ENCODE peak calls at places on chromosomes 3 and 15, in six cellular contexts. S is H1, R is A549, X is IMR-90, U is HCT116, M is heart left ventricle. T is an unnamed sample.

GRCh38 chr15:64443747-64444621 is 16.4 kb upstream of the ZNF609 start:
- DNase-seq in S (no peak), R (peak), X (peak), U (peak), M (no peak), T (no peak)

GRCh38 chr3:177284383-177284881 is 87.2 kb upstream of the TBL1XR1 start:
- DNase-seq in S (peak), R (peak), X (peak), U (peak), M (no peak), T (peak)

GRCh38 chr3:35654471-35654870 is 15.1 kb downstream of the ARPP21 start:
- DNase-seq in S (no peak), R (no peak), X (no peak), U (no peak), M (no peak), T (no peak)

GRCh38 chr15:64430000-64430735 is 30.2 kb upstream of the ZNF609 start:
- DNase-seq in S (peak), R (no peak), X (peak), U (no peak), M (peak), T (no peak)

GRCh38 chr3:184770541-184770940 is 41.4 kb upstream of the VPS8 start:
- DNase-seq in S (no peak), R (no peak), X (no peak), U (no peak), M (no peak), T (no peak)

GRCh38 chr3:41632705-41633104 is 329.2 kb downstream of the ULK4 start:
- DNase-seq in S (no peak), R (no peak), X (no peak), U (no peak), M (no peak), T (no peak)

GRCh38 chr15:33226559-33227181 is 32.2 kb upstream of the FMN1 start:
- DNase-seq in S (no peak), R (peak), X (no peak), U (peak), M (peak), T (peak)

GRCh38 chr3:41317718-41318117 is 118.4 kb downstream of the CTNNB1 start:
- DNase-seq in S (no peak), R (peak), X (peak), U (no peak), M (no peak), T (peak)

GRCh38 chr3:119937229-119937628 is 155.3 kb downstream of the NR1I2 start:
- DNase-seq in S (no peak), R (no peak), X (peak), U (no peak), M (no peak), T (no peak)

GRCh38 chr3:45984331-45985312 is 11.0 kb downstream of the FYCO1 start:
- DNase-seq in S (no peak), R (no peak), X (peak), U (no peak), M (no peak), T (no peak)

GRCh38 chr3:63921741-63922482 is 9.7 kb upstream of the SCAANT1 start:
- DNase-seq in S (no peak), R (no peak), X (no peak), U (no peak), M (no peak), T (no peak)

GRCh38 chr3:41053220-41053619 is 146.1 kb upstream of the CTNNB1 start:
- DNase-seq in S (no peak), R (no peak), X (no peak), U (no peak), M (no peak), T (no peak)

GRCh38 chr3:13618836-13619235 is 69.9 kb downstream of the FBLN2 start:
- DNase-seq in S (no peak), R (no peak), X (no peak), U (no peak), M (peak), T (no peak)

GRCh38 chr15:75030424-75030823 is 7.0 kb downstream of the PPCDC start:
- DNase-seq in S (no peak), R (peak), X (no peak), U (no peak), M (peak), T (no peak)

GRCh38 chr3:125143982-125144652 is 68.4 kb downstream of the SLC12A8 start:
- DNase-seq in S (no peak), R (no peak), X (no peak), U (no peak), M (peak), T (no peak)

GRCh38 chr3:151544164-151544548 is 83.3 kb upstream of the IGSF10 start:
- DNase-seq in S (no peak), R (no peak), X (no peak), U (no peak), M (no peak), T (no peak)

GRCh38 chr3:171379281-171379680 is 80.9 kb downstream of the TNIK start:
- DNase-seq in S (no peak), R (no peak), X (peak), U (no peak), M (no peak), T (no peak)

GRCh38 chr15:69754313-69754712 is 301.7 kb downstream of the RPLP1 start:
- DNase-seq in S (no peak), R (no peak), X (no peak), U (no peak), M (no peak), T (no peak)

GRCh38 chr3:165669502-165669901 is 167.7 kb downstream of the BCHE start:
- DNase-seq in S (no peak), R (no peak), X (peak), U (no peak), M (no peak), T (no peak)

GRCh38 chr15:89087066-89087829 is 1.0 kb upstream of the ABHD2 start:
- DNase-seq in S (no peak), R (no peak), X (no peak), U (no peak), M (peak), T (no peak)

GRCh38 chr3:44419159-44419922 is 58.1 kb downstream of the ZNF445 start:
- DNase-seq in S (no peak), R (no peak), X (no peak), U (no peak), M (no peak), T (no peak)

GRCh38 chr15:87793736-87794135 is 462.8 kb downstream of the NTRK3 start:
- DNase-seq in S (no peak), R (no peak), X (peak), U (no peak), M (no peak), T (no peak)

GRCh38 chr15:56968821-56969220 is 50.4 kb downstream of the TCF12 start:
- DNase-seq in S (no peak), R (no peak), X (no peak), U (no peak), M (no peak), T (no peak)

GRCh38 chr3:72899349-72899765 is 11.5 kb downstream of the GXYLT2 start:
- DNase-seq in S (no peak), R (no peak), X (no peak), U (no peak), M (no peak), T (no peak)

GRCh38 chr3:156300373-156300772 is 180.0 kb downstream of the KCNAB1 start:
- DNase-seq in S (no peak), R (no peak), X (no peak), U (no peak), M (no peak), T (no peak)

GRCh38 chr3:50617096-50617791 is at the start of gene MAPKAPK3:
- DNase-seq in S (no peak), R (no peak), X (no peak), U (no peak), M (no peak), T (no peak)
- TF ChIP-seq POLR2A in S (no peak), R (no peak), X (no peak), U (no peak), M (no peak), T (no peak)

GRCh38 chr3:48503406-48504050 is 446 bp downstream of the SHISA5 start:
- DNase-seq in S (peak), R (no peak), X (peak), U (no peak), M (peak), T (peak)
- TF ChIP-seq POLR2A in S (no peak), R (no peak), X (no peak), U (no peak), M (no peak), T (peak)

GRCh38 chr15:45168751-45169551 is 18.8 kb downstream of the SHF start:
- DNase-seq in S (no peak), R (no peak), X (no peak), U (no peak), M (no peak), T (no peak)

GRCh38 chr15:45167631-45168205 is 20.0 kb downstream of the SHF start:
- DNase-seq in S (no peak), R (no peak), X (no peak), U (no peak), M (no peak), T (no peak)

GRCh38 chr15:45165536-45165935 is 22.2 kb downstream of the SHF start:
- DNase-seq in S (no peak), R (no peak), X (no peak), U (no peak), M (no peak), T (no peak)

GRCh38 chr15:45168286-45168685 is 19.5 kb downstream of the SHF start:
- DNase-seq in S (no peak), R (no peak), X (no peak), U (no peak), M (no peak), T (no peak)

GRCh38 chr15:45166792-45167630 is 20.8 kb downstream of the SHF start:
- DNase-seq in S (peak), R (peak), X (peak), U (peak), M (peak), T (peak)
- TF ChIP-seq POLR2A in S (peak), R (peak), X (peak), U (no peak), M (no peak), T (no peak)

GRCh38 chr15:38565287-38565670 is 665 bp upstream of the RASGRP1 start:
- DNase-seq in S (no peak), R (no peak), X (no peak), U (no peak), M (no peak), T (no peak)

GRCh38 chr15:38564557-38565286 is at the start of gene RASGRP1:
- DNase-seq in S (peak), R (peak), X (peak), U (no peak), M (peak), T (no peak)

GRCh38 chr15:38562278-38562677 is 2.3 kb downstream of the RASGRP1 start:
- DNase-seq in S (no peak), R (no peak), X (no peak), U (no peak), M (no peak), T (no peak)

GRCh38 chr15:38560456-38560926 is 4.1 kb downstream of the RASGRP1 start:
- DNase-seq in S (no peak), R (no peak), X (no peak), U (no peak), M (no peak), T (no peak)

DNA sequence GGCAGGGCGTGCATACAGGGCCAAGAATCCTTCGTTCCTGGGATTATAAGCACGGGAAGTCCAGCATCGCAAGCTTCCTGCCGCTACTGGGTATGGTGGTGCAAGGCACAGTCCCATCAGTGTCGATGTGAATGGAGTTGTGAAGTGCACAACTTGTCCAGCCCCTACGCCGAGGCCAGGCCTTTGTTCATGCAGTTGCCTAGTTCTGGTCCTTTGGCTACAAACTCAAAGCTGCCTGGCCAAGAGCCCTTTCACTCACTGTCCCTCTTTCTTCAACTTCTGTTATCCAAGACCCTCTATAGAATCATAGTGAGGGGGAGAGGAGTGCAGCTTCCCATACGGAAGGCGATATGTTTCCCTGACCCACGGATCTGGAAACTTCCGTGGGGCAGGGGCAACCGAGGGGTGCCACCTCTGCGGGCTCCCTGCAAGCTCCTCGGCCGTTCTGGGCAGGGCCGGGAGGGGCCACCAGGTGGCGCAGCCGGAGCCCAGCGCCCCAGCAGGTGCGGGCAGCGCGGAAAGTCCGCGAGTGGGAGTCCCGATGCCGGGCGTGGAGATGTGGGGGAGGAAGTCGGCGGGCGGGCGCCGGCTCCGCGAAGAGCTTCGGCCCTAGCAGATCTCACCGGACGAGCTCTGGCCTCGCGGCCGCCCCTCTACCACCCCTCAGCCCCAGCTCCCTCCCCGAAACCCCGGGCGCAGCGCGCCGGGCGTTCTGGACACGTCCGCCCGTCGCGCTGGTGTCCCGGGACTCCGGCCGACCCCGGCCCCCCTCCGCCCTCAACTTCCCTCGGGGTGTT is 693 bp downstream of the RASGRP1 start:
- DNase-seq in S (peak), R (peak), X (peak), U (peak), M (peak), T (peak)
- TF ChIP-seq POLR2A in S (no peak), R (no peak), X (no peak), U (no peak), M (no peak), T (no peak)

T was measured in H54.